ENCODE peak calls at places on chromosomes 6 and 20, in four cellular contexts. S is prostate gland, B is endothelial cell of umbilical vein, L is K562. C is an unnamed sample.

GRCh38 chr6:88302769-88303230 is 136.7 kb upstream of the CNR1 start:
- DNase-seq in L (no peak), B (no peak), S (no peak), C (no peak)

GRCh38 chr20:2713285-2713684 is 20.7 kb downstream of the EBF4 start:
- DNase-seq in S (no peak), B (no peak), L (peak; percentile 23), C (no peak)

GRCh38 chr6:9308284-9308683 is 872.9 kb upstream of the SLC35B3 start:
- DNase-seq in B (no peak), L (no peak), S (no peak), C (no peak)

GRCh38 chr6:52983159-52983848 is 11.8 kb downstream of the GSTA4 start:
- DNase-seq in B (no peak), L (no peak), S (no peak), C (no peak)

GRCh38 chr6:6277418-6277817 is 43.0 kb downstream of the F13A1 start:
- DNase-seq in L (no peak), B (no peak), S (no peak), C (no peak)

GRCh38 chr6:79710127-79710526 is 79.0 kb downstream of the SH3BGRL2 start:
- DNase-seq in S (no peak), L (no peak), B (no peak), C (no peak)

GRCh38 chr20:6705106-6705766 is 62.2 kb upstream of the BMP2 start:
- DNase-seq in B (no peak), L (no peak), S (no peak), C (no peak)

GRCh38 chr20:38728911-38729642 is 4.8 kb downstream of the SLC32A1 start:
- DNase-seq in S (no peak), B (no peak), L (no peak), C (peak; percentile 30)

GRCh38 chr6:144601221-144601620 is 316.1 kb downstream of the UTRN start:
- DNase-seq in B (no peak), S (no peak), L (no peak), C (no peak)

GRCh38 chr6:108673153-108673552 is 112.4 kb downstream of the FOXO3 start:
- DNase-seq in B (no peak), S (no peak), L (no peak), C (no peak)

GRCh38 chr6:102680413-102680812 is 1286.9 kb downstream of the GRIK2 start:
- DNase-seq in B (no peak), L (no peak), S (no peak), C (no peak)

DNA sequence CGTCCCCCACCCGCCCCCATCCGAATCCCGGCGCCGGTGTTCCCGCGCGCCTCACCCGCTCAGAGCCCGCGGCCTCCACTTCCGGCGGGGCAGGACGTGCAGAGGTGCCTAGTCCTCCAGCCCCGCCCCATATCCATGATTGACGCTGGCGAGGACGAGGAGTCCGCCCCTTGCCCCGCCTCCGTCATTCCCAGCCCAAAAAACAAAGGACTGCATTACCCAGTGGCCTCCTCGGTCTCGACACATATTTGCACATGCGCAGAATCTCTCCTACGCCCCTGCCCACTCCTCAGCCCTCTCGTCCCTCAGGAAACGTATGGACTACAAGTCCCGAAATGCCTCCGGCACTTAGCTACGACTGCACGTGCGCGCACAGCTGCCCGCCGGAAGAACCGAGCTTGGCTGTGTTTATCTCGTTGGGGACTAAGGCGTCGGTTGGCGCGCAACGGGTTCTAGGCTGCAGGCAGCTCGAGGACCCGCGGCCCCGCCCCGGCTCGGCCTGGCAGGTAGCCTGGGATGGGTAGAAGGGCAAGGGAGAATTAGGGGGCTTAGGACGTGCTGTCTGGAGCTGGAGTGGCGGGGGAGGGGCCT is at the start of the genes KLHDC3 and MEA1:
- DNase-seq in B (peak; percentile 100), L (peak; percentile 97), S (peak; percentile 99), C (peak; percentile 97)
- TF ChIP-seq POLR2A in B (no peak), L (peak; percentile 71), S (peak; percentile 58), C (no peak)

GRCh38 chr6:168248148-168248620 is 71.4 kb downstream of the DACT2 start:
- DNase-seq in L (no peak), S (no peak), B (no peak), C (no peak)
- TF ChIP-seq POLR2AphosphoS5 in L (no peak), S (no peak), B (no peak), C (no peak)

GRCh38 chr6:143535189-143535614 is 23.7 kb upstream of the FUCA2 start:
- DNase-seq in B (no peak), L (no peak), S (no peak), C (no peak)

GRCh38 chr6:143538374-143538773 is 26.9 kb upstream of the FUCA2 start:
- DNase-seq in L (no peak), S (no peak), B (no peak), C (no peak)

GRCh38 chr6:143536866-143537691 is 25.6 kb upstream of the FUCA2 start:
- DNase-seq in B (peak; percentile 61), S (peak; percentile 37), L (no peak), C (peak; percentile 26)

GRCh38 chr6:143539106-143539505 is 27.6 kb upstream of the FUCA2 start:
- DNase-seq in S (no peak), L (no peak), B (no peak), C (no peak)

DNA sequence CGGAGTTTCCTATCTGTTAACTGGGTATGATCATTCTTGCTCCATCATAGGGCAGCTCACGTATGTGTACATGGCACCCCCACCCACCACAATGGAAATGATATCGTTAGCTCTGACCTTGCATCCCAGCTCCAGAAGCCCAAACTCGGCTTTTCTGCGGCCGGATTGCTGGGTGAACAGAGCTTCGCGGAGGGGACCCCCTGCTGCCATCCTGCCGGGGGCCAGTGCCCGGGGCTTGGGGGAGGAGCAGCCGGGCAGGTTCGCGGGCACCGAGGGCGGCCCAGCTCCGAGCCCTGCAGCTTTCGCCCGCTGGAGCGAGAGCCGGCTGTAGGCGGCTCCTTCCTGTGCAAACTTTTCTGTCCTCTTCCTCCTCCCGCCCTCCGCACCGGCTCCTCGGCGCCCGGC is 24.9 kb upstream of the FUCA2 start:
- DNase-seq in L (no peak), S (peak; percentile 31), B (peak; percentile 34), C (no peak)
- TF ChIP-seq POLR2A in L (no peak), S (no peak), B (peak; percentile 40), C (no peak)

GRCh38 chr6:81950877-81951276 is 198.4 kb upstream of the TENT5A start:
- DNase-seq in S (no peak), L (no peak), B (peak; percentile 63), C (no peak)
- TF ChIP-seq POLR2AphosphoS5 in S (no peak), L (no peak), B (no peak), C (no peak)

GRCh38 chr6:31573239-31574105 is 1.4 kb downstream of the LTA start:
- DNase-seq in L (no peak), S (no peak), B (no peak), C (no peak)

GRCh38 chr6:31575335-31575901 is at the start of gene TNF:
- DNase-seq in S (no peak), L (no peak), B (no peak), C (peak; percentile 66)

GRCh38 chr6:31575952-31576684 is 753 bp downstream of the TNF start:
- DNase-seq in L (no peak), B (no peak), S (no peak), C (no peak)

GRCh38 chr6:31572041-31572911 is at the start of gene LTA:
- DNase-seq in S (no peak), L (no peak), B (no peak), C (no peak)

DNA sequence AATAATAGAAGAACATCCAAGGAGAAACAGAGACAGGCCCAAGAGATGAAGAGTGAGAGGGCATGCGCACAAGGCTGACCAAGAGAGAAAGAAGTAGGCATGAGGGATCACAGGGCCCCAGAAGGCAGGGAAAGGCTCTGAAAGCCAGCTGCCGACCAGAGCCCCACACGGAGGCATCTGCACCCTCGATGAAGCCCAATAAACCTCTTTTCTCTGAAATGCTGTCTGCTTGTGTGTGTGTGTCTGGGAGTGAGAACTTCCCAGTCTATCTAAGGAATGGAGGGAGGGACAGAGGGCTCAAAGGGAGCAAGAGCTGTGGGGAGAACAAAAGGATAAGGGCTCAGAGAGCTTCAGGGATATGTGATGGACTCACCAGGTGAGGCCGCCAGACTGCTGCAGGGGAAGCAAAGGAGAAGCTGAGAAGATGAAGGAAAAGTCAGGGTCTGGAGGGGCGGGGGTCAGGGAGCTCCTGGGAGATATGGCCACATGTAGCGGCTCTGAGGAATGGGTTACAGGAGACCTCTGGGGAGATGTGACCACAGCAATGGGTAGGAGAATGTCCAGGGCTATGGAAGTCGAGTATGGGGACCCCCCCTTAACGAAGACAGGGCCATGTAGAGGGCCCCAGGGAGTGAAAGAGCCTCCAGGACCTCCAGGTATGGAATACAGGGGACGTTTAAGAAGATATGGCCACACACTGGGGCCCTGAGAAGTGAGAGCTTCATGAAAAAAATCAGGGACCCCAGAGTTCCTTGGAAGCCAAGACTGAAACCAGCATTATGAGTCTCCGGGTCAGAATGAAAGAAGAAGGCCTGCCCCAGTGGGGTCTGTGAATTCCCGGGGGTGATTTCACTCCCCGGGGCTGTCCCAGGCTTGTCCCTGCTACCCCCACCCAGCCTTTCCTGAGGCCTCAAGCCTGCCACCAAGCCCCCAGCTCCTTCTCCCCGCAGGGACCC is 981 bp upstream of the TNF start:
- DNase-seq in L (no peak), S (no peak), B (no peak), C (no peak)
- TF ChIP-seq POLR2A in L (no peak), S (no peak), B (no peak), C (peak; percentile 22)

DNA sequence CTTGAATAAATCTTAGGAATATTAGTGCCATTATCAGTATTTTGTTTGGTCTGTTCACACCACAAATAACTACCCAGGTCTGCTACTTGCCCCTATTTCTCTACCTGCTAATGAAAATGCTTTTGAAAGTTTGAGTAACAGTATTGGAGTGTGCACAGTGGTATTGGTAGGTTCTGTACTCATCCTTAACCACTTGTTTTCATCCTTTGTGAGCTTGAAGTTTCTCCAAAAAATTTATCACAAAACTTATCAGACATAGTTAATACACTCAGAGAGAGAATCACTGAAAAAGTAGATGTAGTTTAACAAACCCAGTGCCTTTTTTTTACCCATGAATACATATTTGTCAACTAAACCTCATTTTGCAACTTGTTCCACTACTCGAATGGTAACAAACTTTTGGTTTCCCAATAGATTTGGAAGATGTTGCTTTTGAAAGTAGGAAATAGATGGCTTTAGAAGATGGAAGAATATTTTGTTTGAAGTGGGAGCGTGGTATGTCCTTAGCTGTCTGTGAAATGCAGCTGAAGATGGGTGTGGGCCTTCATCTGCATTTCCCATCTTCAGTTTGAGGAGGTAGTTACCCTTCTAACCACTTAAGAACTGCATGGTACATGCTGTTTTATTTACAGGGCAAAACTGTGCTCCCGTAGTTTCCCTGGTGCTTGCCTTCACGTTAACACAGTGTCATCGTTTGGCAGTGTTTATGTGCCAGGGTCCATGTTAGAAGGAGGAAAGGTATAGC is 9.0 kb downstream of the PTPN1 start:
- DNase-seq in L (no peak), S (no peak), B (no peak), C (no peak)
- TF ChIP-seq POLR2AphosphoS5 in L (no peak), S (no peak), B (no peak), C (no peak)

DNA sequence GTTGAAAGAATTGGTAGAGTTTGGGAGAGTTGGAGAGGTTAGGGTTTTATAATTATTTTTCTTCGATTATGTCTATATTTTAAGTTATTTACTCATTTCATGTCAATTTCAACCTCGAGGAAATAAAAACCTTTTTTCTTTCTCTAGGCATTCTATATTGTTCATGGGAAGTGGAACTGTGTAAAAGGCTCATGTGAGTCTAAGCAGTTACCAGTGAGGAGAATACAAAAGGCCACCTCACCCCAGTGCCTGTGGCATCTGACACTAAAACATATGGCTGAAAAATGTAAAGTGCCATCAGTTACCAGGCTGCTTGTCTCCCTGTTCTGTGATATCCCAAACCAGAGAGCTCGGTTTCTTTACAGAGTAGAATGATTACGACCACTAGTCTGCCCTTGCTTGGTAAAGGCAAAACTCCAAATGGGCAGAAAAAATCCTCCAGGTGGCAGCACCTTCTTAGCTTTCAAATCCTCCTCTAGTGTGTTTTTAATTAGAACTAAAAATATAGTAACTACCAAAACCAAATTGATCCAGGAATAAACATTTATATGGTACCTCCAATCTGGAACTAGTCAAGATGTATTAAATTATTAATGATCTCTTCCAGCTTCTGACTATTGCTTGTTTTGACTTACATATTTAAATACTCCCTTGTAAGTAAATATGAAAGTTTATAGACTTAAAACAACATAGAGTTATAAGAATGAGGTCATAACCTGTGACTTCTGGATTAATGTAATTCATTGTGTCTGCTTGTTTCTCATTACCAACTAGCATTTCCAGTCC is 122.6 kb upstream of the MCHR2 start:
- DNase-seq in S (peak; percentile 7), B (peak; percentile 82), L (peak; percentile 29), C (no peak)
- TF ChIP-seq POLR2A in S (no peak), B (no peak), L (no peak), C (no peak)